ENCODE peak calls at places on chromosomes 2 and 18, in ten cellular contexts. E is K562, U is kidney, N is left ventricle myocardium inferior, G is aorta, R is ovary, P is MM.1S, Z is lung, O is lower lobe of right lung, L is SJSA1. A is an unnamed sample.
A peak's percentile ranks its signal among the peaks of the same experiment; 100 is the strongest.

GRCh38 chr18:54506516-54507261 is 84.4 kb upstream of the DYNAP start:
- DNase-seq in L (no peak), G (no peak), E (no peak), Z (no peak), O (no peak), R (no peak), U (no peak), N (no peak), P (no peak), A (no peak)

GRCh38 chr2:2571301-2572198 is 240.5 kb upstream of the MYT1L start:
- DNase-seq in G (no peak), L (peak; percentile 32), N (no peak), U (no peak), Z (no peak), P (no peak), E (no peak), R (no peak), O (no peak), A (no peak)

GRCh38 chr2:144453486-144454158 is 66.3 kb downstream of the ZEB2 start:
- DNase-seq in P (no peak), Z (no peak), G (no peak), O (no peak), R (no peak), L (no peak), U (no peak), E (no peak), N (no peak), A (no peak)

GRCh38 chr2:26946841-26947784 is 23.3 kb upstream of the MAPRE3 start:
- DNase-seq in P (no peak), U (peak; percentile 66), N (peak; percentile 66), R (no peak), G (peak; percentile 74), E (peak; percentile 33), L (peak; percentile 73), Z (peak; percentile 84), O (peak; percentile 78), A (no peak)

GRCh38 chr2:179948058-179948457 is 59.0 kb downstream of the CWC22 start:
- DNase-seq in U (no peak), L (no peak), Z (no peak), R (no peak), N (no peak), E (no peak), P (no peak), O (no peak), G (no peak), A (no peak)

GRCh38 chr2:191863988-191864387 is 17.1 kb upstream of the CAVIN2 start:
- DNase-seq in O (no peak), L (no peak), E (no peak), N (no peak), U (no peak), R (no peak), G (no peak), P (no peak), Z (no peak), A (no peak)

GRCh38 chr18:35730738-35731370 is 149.3 kb downstream of the GALNT1 start:
- DNase-seq in N (peak; percentile 40), Z (no peak), U (no peak), O (no peak), E (no peak), R (peak; percentile 61), L (no peak), G (no peak), P (no peak), A (no peak)

GRCh38 chr18:37006742-37007141 is 177.8 kb downstream of the KIAA1328 start:
- DNase-seq in U (no peak), Z (no peak), R (no peak), L (no peak), O (no peak), N (no peak), E (no peak), P (no peak), G (no peak), A (no peak)

GRCh38 chr2:11889101-11889850 is 142.8 kb downstream of the LPIN1 start:
- DNase-seq in G (no peak), P (no peak), R (no peak), U (no peak), L (no peak), E (no peak), N (no peak), Z (no peak), O (no peak), A (no peak)
- H3K9me3 ChIP-seq in G (no peaks in the 10 kb centered on the region), P (no peaks in the 10 kb centered on the region), R (no peaks in the 10 kb centered on the region), U (no peaks in the 10 kb centered on the region), L (no peaks in the 10 kb centered on the region), E (peaks cover 3% of the 10 kb centered on the region), N (peaks cover 33% of the 10 kb centered on the region), Z (peaks cover 2% of the 10 kb centered on the region), O (peaks cover 19% of the 10 kb centered on the region), A (no peaks in the 10 kb centered on the region)

GRCh38 chr2:181678744-181679543 is 1.4 kb downstream of the NEUROD1 start:
- DNase-seq in G (no peak), O (no peak), E (no peak), U (no peak), R (no peak), L (no peak), Z (no peak), P (no peak), N (no peak), A (no peak)
- H3K9me3 ChIP-seq in G (peaks cover 3% of the 10 kb centered on the region), O (no peaks in the 10 kb centered on the region), E (no peaks in the 10 kb centered on the region), U (no peaks in the 10 kb centered on the region), R (no peaks in the 10 kb centered on the region), L (peaks cover 17% of the 10 kb centered on the region), Z (no peaks in the 10 kb centered on the region), P (no peaks in the 10 kb centered on the region), N (no peaks in the 10 kb centered on the region), A (no peaks in the 10 kb centered on the region)

DNA sequence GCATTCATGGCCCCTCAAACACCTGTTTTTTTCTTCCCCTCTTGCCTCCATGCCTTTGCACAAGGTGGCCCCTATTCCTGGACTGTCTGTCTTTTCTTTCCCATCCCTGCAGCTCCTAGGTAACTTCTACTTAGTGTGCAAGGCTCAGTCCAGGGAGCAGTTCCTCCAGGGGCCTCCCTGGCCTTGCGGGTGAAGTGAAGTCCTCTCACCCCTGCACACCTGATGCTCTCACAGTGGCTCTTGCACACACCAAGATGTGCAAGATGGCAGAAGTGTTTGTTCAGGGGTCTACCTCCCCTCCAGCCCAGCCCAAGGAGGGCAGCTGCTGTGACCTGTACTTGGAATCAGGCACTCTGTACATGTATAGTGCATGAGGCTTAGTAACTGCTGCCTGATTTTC is 236.8 kb upstream of the HS6ST1 start:
- DNase-seq in L (no peak), G (no peak), R (no peak), Z (no peak), E (no peak), N (no peak), P (no peak), O (no peak), U (no peak), A (no peak)
- H3K9me3 ChIP-seq in L (no peaks in the 10 kb centered on the region), G (no peaks in the 10 kb centered on the region), R (no peaks in the 10 kb centered on the region), Z (no peaks in the 10 kb centered on the region), E (no peaks in the 10 kb centered on the region), N (no peaks in the 10 kb centered on the region), P (no peaks in the 10 kb centered on the region), O (no peaks in the 10 kb centered on the region), U (no peaks in the 10 kb centered on the region), A (no peaks in the 10 kb centered on the region)

GRCh38 chr18:71678144-71678543 is 866.0 kb downstream of the CBLN2 start:
- DNase-seq in P (no peak), O (no peak), G (no peak), R (no peak), U (no peak), Z (no peak), L (no peak), E (no peak), N (no peak), A (no peak)
- H3K9me3 ChIP-seq in P (no peaks in the 10 kb centered on the region), O (no peaks in the 10 kb centered on the region), G (no peaks in the 10 kb centered on the region), R (no peaks in the 10 kb centered on the region), U (no peaks in the 10 kb centered on the region), Z (no peaks in the 10 kb centered on the region), L (no peaks in the 10 kb centered on the region), E (no peaks in the 10 kb centered on the region), N (peaks cover 23% of the 10 kb centered on the region), A (no peaks in the 10 kb centered on the region)

A was measured in CD4-positive, alpha-beta memory T cell.